ENCODE peak calls at places on chromosomes 4 and X, in nine cellular contexts. W is HepG2, T is stomach, N is transverse colon, O is upper lobe of left lung, A is A549, V is suprapubic skin, K is tibial nerve, Y is H1. U is an unnamed sample.

GRCh38 chr4:73741140-73741749 is 876 bp downstream of the CXCL8 start:
- DNase-seq in W (no peak), T (no peak), N (no peak), O (no peak), A (no peak), V (no peak), K (no peak), Y (no peak), U (no peak)

GRCh38 chr4:54586343-54586953 is 71.3 kb upstream of the KIT start:
- DNase-seq in W (no peak), T (no peak), N (peak; percentile 33), O (no peak), A (no peak), V (no peak), K (no peak), Y (no peak), U (no peak)

GRCh38 chr4:7387925-7388324 is 46.8 kb downstream of the PSAPL1 start:
- DNase-seq in W (no peak), T (no peak), N (no peak), O (no peak), A (no peak), V (no peak), K (no peak), Y (no peak), U (no peak)

GRCh38 chrX:1679238-1679637 is 64.4 kb downstream of the ASMT start:
- DNase-seq in W (no peak), T (no peak), N (no peak), O (no peak), A (no peak), V (no peak), K (no peak), Y (no peak), U (no peak)

GRCh38 chrX:69124108-69124507 is 41.1 kb downstream of the PJA1 start:
- DNase-seq in W (no peak), T (no peak), N (no peak), O (no peak), A (no peak), V (no peak), K (no peak), Y (no peak), U (no peak)

GRCh38 chrX:100969936-100970335 is 428 bp downstream of the ARL13A start:
- DNase-seq in W (no peak), T (no peak), N (no peak), O (no peak), A (no peak), V (no peak), K (no peak), Y (no peak), U (no peak)

GRCh38 chr4:181968371-181968770 is 274.8 kb upstream of the TENM3 start:
- DNase-seq in W (no peak), T (no peak), N (no peak), O (no peak), A (no peak), V (no peak), K (no peak), Y (no peak), U (no peak)

GRCh38 chr4:110516106-110516922 is 40.4 kb downstream of the ENPEP start:
- DNase-seq in W (peak; percentile 68), T (peak; percentile 86), N (peak; percentile 88), O (peak; percentile 83), A (peak; percentile 49), V (peak; percentile 71), K (peak; percentile 21), Y (peak; percentile 50), U (peak; percentile 75)

GRCh38 chr4:138114434-138114833 is 127.7 kb downstream of the SLC7A11 start:
- DNase-seq in W (no peak), T (no peak), N (no peak), O (no peak), A (no peak), V (no peak), K (no peak), Y (no peak), U (no peak)

GRCh38 chrX:113384628-113385027 is 544.0 kb upstream of the AMOT start:
- DNase-seq in W (no peak), T (no peak), N (no peak), O (no peak), A (no peak), V (no peak), K (no peak), Y (no peak), U (no peak)

GRCh38 chrX:16022580-16023170 is 100.7 kb upstream of the GRPR start:
- DNase-seq in W (no peak), T (no peak), N (no peak), O (no peak), A (peak; percentile 5), V (no peak), K (no peak), Y (no peak), U (no peak)

GRCh38 chrX:25968920-25969319 is 169.2 kb upstream of the MAGEB18 start:
- DNase-seq in W (peak; percentile 0), T (no peak), N (no peak), O (no peak), A (no peak), V (no peak), K (no peak), Y (peak; percentile 21), U (no peak)

GRCh38 chrX:133999013-133999705 is 13.8 kb upstream of the GPC3 start:
- DNase-seq in W (no peak), T (no peak), N (no peak), O (no peak), A (no peak), V (no peak), K (no peak), Y (no peak), U (peak; percentile 48)

GRCh38 chr4:23333946-23334878 is 555.6 kb downstream of the PPARGC1A start:
- DNase-seq in W (no peak), T (no peak), N (no peak), O (peak; percentile 48), A (no peak), V (no peak), K (no peak), Y (no peak), U (no peak)

GRCh38 chrX:51891821-51892551 is 1.4 kb upstream of the MAGED1 start:
- DNase-seq in W (no peak), T (no peak), N (no peak), O (no peak), A (no peak), V (peak; percentile 73), K (peak; percentile 24), Y (no peak), U (peak; percentile 34)

GRCh38 chrX:87621697-87622096 is 104.1 kb downstream of the KLHL4 start:
- DNase-seq in W (no peak), T (no peak), N (no peak), O (no peak), A (no peak), V (no peak), K (no peak), Y (no peak), U (no peak)
- TF ChIP-seq EP300 in W (no peak), T (no peak), N (no peak), O (no peak), A (no peak), V (no peak), K (no peak), Y (no peak), U (no peak)

GRCh38 chr4:177315767-177316490 is 6.3 kb downstream of the NEIL3 start:
- DNase-seq in W (no peak), T (no peak), N (no peak), O (no peak), A (no peak), V (no peak), K (no peak), Y (no peak), U (no peak)
- H3K4me3 ChIP-seq in W (no peak overlapping the region), T (no peak overlapping the region), N (no peak overlapping the region), O (no peak overlapping the region), A (peak overlapping the region; percentile 24), V (no peak overlapping the region), K (no peak overlapping the region), Y (no peak overlapping the region), U (no peak overlapping the region)

GRCh38 chr4:2946812-2947600 is 16.2 kb downstream of the NOP14 start:
- DNase-seq in W (no peak), T (no peak), N (no peak), O (no peak), A (no peak), V (no peak), K (no peak), Y (no peak), U (peak; percentile 38)
- TF ChIP-seq POLR2A in W (no peak), T (no peak), N (no peak), O (no peak), A (no peak), V (no peak), K (no peak), Y (no peak), U (no peak)

DNA sequence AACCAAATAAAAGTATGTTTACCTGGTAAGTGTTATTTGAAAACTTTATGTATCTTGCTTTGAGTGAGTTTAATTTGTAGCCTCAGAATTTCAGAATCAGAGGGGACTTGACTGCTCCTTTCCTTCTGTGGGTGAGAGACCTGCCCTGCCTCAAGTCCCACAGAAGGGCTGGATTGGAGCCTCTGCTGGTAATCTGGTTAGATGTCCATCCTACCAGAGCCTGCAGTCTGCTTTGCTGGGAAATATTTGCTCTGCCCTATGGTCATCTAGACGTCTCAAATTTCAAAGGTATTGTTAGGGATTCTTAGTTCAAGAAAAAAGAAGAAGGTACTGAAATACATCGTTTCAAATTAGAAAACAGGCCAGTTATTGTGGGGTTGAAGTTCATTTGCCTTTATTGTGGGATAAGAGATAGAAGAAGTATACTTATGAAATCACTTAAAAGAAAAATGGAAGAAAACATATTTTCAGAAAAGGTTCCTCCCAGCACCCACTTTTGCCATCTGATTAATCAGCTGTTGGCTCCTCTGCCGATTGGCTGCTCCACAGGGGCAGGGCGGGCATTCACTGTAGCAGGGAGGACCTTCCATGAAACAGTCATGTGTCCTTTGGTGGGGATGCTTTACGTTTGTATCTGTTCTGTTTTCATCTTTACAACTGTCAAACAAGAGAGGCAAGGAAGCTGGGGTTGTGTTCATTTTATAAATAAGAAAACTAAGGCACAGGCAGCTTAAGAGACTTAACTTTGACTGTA is 73.3 kb upstream of the TLR2 start:
- DNase-seq in W (no peak), T (no peak), N (no peak), O (no peak), A (no peak), V (no peak), K (no peak), Y (no peak), U (no peak)
- TF ChIP-seq EP300 in W (no peak), T (no peak), N (no peak), O (no peak), A (no peak), V (no peak), K (no peak), Y (no peak), U (no peak)